ENCODE peak calls at places on chromosome 22, in seven cellular contexts. T is tibial artery; Q is esophagus squamous epithelium; G is CD4-positive, alpha-beta memory T cell; J is CD4-positive, CD25-positive, alpha-beta regulatory T cell; V is stomach; D is A549. S is an unnamed sample. For H3K4me1, the result is how much of the 10 kb centered on the place peaks cover.

GRCh38 chr22:24816841-24817240 is 10.8 kb downstream of the SGSM1 start:
- DNase-seq in G (no peak), D (no peak), J (no peak), Q (no peak), T (no peak), V (no peak), S (no peak)

GRCh38 chr22:36194971-36195370 is 6.6 kb downstream of the APOL4 start:
- DNase-seq in G (no peak), T (peak), Q (no peak), J (peak), D (peak), V (peak), S (peak)

GRCh38 chr22:22228421-22228820 is 16.2 kb upstream of the VPREB1 start:
- DNase-seq in V (no peak), Q (no peak), T (no peak), J (no peak), G (no peak), D (no peak), S (no peak)

GRCh38 chr22:23781533-23781932 is 5.2 kb upstream of the SMARCB1 start:
- DNase-seq in J (no peak), V (no peak), T (peak), D (peak), Q (no peak), G (no peak), S (no peak)

GRCh38 chr22:23274891-23275694 is 94.8 kb downstream of the BCR start:
- DNase-seq in T (no peak), V (no peak), D (no peak), G (no peak), Q (no peak), J (no peak), S (no peak)

GRCh38 chr22:23071163-23072034 is 1.1 kb downstream of the GNAZ start:
- DNase-seq in Q (no peak), G (no peak), J (no peak), V (no peak), T (no peak), D (no peak), S (no peak)

GRCh38 chr22:50563410-50564160 is 866 bp upstream of the SYCE3 start:
- DNase-seq in Q (no peak), G (no peak), T (no peak), J (no peak), V (peak), D (no peak), S (no peak)

GRCh38 chr22:43827926-43828710 is 16.0 kb upstream of the EFCAB6 start:
- DNase-seq in T (no peak), G (no peak), V (peak), J (no peak), Q (no peak), D (peak), S (no peak)

GRCh38 chr22:34998921-34999320 is 67.0 kb upstream of the ISX start:
- DNase-seq in J (no peak), D (no peak), T (no peak), Q (no peak), G (no peak), V (no peak), S (no peak)

GRCh38 chr22:47995718-47996117 is 1233.3 kb downstream of the TBC1D22A start:
- DNase-seq in J (no peak), D (no peak), T (no peak), Q (no peak), G (no peak), V (no peak), S (no peak)

GRCh38 chr22:37533995-37534394 is 14.8 kb upstream of the CARD10 start:
- DNase-seq in D (no peak), T (no peak), G (no peak), Q (no peak), J (no peak), V (no peak), S (no peak)

DNA sequence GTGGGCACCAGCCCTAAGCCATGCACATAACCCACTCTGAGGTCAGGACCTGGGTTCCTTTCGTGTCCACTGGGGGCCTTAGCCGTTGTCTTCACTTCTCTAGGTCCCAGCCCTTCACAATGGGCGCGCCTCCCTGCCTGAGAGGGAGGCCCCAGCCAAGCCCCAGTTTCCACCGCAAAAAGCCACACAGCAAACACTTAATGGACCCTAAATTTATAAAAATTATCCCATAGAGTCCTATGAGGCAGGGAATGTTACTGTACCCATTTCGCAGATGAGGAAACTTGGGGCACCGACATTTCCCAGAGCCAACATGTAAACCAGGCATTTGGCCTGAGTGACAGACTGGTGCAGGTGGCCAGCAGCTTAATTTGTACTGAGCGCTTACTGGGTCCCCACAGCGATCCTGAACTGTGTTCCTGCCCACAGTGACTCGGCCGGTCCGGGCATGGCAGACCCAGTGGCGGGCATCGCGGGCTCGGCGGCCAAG is 1.3 kb downstream of the GAS2L1 start:
- DNase-seq in V (no peak), J (no peak), Q (no peak), D (no peak), T (no peak), G (no peak), S (no peak)
- H3K4me1 ChIP-seq in V (half or more), J (under half), Q (half or more), D (under half), T (under half), G (under half), S (under half)

GRCh38 chr22:33542153-33542552 is 378.1 kb downstream of the LARGE1 start:
- DNase-seq in D (no peak), V (no peak), Q (no peak), G (no peak), J (no peak), T (no peak), S (no peak)

GRCh38 chr22:33539202-33539901 is 380.9 kb downstream of the LARGE1 start:
- DNase-seq in G (no peak), V (no peak), Q (no peak), T (no peak), D (no peak), J (no peak), S (no peak)

GRCh38 chr22:33542722-33543121 is 377.6 kb downstream of the LARGE1 start:
- DNase-seq in G (no peak), V (no peak), D (no peak), Q (no peak), T (no peak), J (no peak), S (no peak)

GRCh38 chr22:33538277-33538885 is 381.9 kb downstream of the LARGE1 start:
- DNase-seq in J (no peak), D (no peak), T (no peak), G (no peak), Q (no peak), V (no peak), S (no peak)

GRCh38 chr22:33539902-33540751 is 380.1 kb downstream of the LARGE1 start:
- DNase-seq in D (peak), J (no peak), Q (no peak), V (peak), G (no peak), T (peak), S (no peak)
- H3K4me1 ChIP-seq in D (half or more), J (under half), Q (under half), V (under half), G (under half), T (under half), S (under half)

DNA sequence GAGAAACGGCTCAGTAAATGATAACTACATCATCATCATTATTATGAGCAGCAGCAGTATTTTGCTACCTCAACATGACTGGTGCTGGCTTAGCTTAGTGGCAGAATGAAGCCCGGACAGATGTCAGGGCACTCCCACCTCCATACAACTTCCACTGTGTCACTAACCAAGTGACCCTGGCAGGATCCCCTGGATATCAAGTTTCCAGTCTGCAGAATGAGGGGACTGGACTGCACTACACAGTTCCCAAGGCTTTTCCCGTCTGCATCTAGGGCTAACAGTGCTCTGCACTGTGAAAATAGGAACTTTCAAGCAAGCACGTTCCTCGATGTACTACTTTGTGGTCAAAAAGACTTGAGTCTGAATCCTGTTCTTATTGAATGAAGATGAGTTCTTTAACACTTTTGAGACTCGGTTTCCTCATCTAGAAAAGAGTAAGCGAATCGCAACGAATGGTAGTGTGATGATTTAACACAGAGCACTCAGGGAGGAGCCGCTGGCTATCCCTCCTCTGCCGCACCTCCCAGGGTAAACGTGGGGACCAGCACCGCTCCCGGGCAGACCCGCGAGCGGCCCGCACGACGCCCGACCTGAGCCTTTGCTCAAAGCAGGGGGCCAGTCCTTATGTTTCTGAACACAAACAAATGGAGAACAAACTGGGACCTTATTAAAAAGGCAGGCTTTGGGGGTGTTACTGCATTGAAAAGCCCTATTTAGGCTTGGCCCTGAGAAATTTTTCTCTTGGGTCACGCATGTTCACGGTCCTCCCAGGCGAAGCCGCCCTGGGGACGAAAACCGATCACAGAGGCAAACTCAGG is 910 bp downstream of the CLTCL1 start:
- DNase-seq in T (no peak), J (no peak), D (no peak), V (no peak), G (peak), Q (no peak), S (no peak)
- H3K4me1 ChIP-seq in T (under half), J (under half), D (half or more), V (under half), G (under half), Q (under half), S (under half)

GRCh38 chr22:40107244-40107643 is 70.5 kb upstream of the TNRC6B start:
- DNase-seq in T (no peak), Q (no peak), G (no peak), D (no peak), J (peak), V (no peak), S (peak)
- H3K4me1 ChIP-seq in T (under half), Q (under half), G (half or more), D (under half), J (under half), V (under half), S (under half)

S was measured in Karpas-422.